ENCODE peak calls at places on chromosomes 6 and 20, in nine cellular contexts. One of them, this sample, is unnamed.
A peak's percentile ranks its signal among the peaks of the same experiment; 100 is the strongest.

GRCh38 chr20:34703573-34704176 is 469 bp upstream of the TP53INP2 start:
- DNase-seq in cardiac fibroblast: peak; percentile 44
- DNase-seq in left lung: peak; percentile 42
- DNase-seq in cardiac muscle cell: peak; percentile 36
- DNase-seq in fibroblast of pulmonary artery: peak; percentile 37
- DNase-seq in skeletal muscle cell: no peak
- DNase-seq in fibroblast of villous mesenchyme: peak; percentile 85
- DNase-seq in bronchial epithelial cell: peak; percentile 28
- DNase-seq in upper lobe of right lung: no peak
- DNase-seq in this sample: no peak

GRCh38 chr6:72084992-72085569 is 198.7 kb downstream of the RIMS1 start:
- DNase-seq in cardiac fibroblast: peak; percentile 29
- DNase-seq in left lung: no peak
- DNase-seq in cardiac muscle cell: peak; percentile 45
- DNase-seq in fibroblast of pulmonary artery: peak; percentile 44
- DNase-seq in skeletal muscle cell: no peak
- DNase-seq in fibroblast of villous mesenchyme: peak; percentile 26
- DNase-seq in bronchial epithelial cell: peak; percentile 28
- DNase-seq in upper lobe of right lung: no peak
- DNase-seq in this sample: peak; percentile 21

GRCh38 chr6:132812255-132812732 is 2.1 kb upstream of the RPS12 start:
- DNase-seq in cardiac fibroblast: peak; percentile 60
- DNase-seq in left lung: no peak
- DNase-seq in cardiac muscle cell: peak; percentile 62
- DNase-seq in fibroblast of pulmonary artery: peak; percentile 52
- DNase-seq in skeletal muscle cell: no peak
- DNase-seq in fibroblast of villous mesenchyme: peak; percentile 40
- DNase-seq in bronchial epithelial cell: peak; percentile 61
- DNase-seq in upper lobe of right lung: no peak
- DNase-seq in this sample: peak; percentile 27

GRCh38 chr20:25514747-25515340 is 70.5 kb downstream of the NINL start:
- DNase-seq in cardiac fibroblast: no peak
- DNase-seq in left lung: no peak
- DNase-seq in cardiac muscle cell: no peak
- DNase-seq in fibroblast of pulmonary artery: no peak
- DNase-seq in skeletal muscle cell: no peak
- DNase-seq in fibroblast of villous mesenchyme: no peak
- DNase-seq in bronchial epithelial cell: no peak
- DNase-seq in upper lobe of right lung: no peak
- DNase-seq in this sample: no peak

GRCh38 chr6:1238040-1238439 is 73.9 kb upstream of the FOXQ1 start:
- DNase-seq in cardiac fibroblast: no peak
- DNase-seq in left lung: no peak
- DNase-seq in cardiac muscle cell: no peak
- DNase-seq in fibroblast of pulmonary artery: no peak
- DNase-seq in skeletal muscle cell: no peak
- DNase-seq in fibroblast of villous mesenchyme: no peak
- DNase-seq in bronchial epithelial cell: no peak
- DNase-seq in upper lobe of right lung: no peak
- DNase-seq in this sample: no peak

GRCh38 chr6:3324262-3324942 is 65.7 kb downstream of the PSMG4 start:
- DNase-seq in cardiac fibroblast: peak; percentile 81
- DNase-seq in left lung: peak; percentile 61
- DNase-seq in cardiac muscle cell: peak; percentile 90
- DNase-seq in fibroblast of pulmonary artery: peak; percentile 96
- DNase-seq in skeletal muscle cell: peak; percentile 81
- DNase-seq in fibroblast of villous mesenchyme: peak; percentile 39
- DNase-seq in bronchial epithelial cell: peak; percentile 87
- DNase-seq in upper lobe of right lung: no peak
- DNase-seq in this sample: peak; percentile 57

GRCh38 chr6:137906020-137906472 is 39.0 kb downstream of the TNFAIP3 start:
- DNase-seq in cardiac fibroblast: no peak
- DNase-seq in left lung: no peak
- DNase-seq in cardiac muscle cell: no peak
- DNase-seq in fibroblast of pulmonary artery: no peak
- DNase-seq in skeletal muscle cell: no peak
- DNase-seq in fibroblast of villous mesenchyme: no peak
- DNase-seq in bronchial epithelial cell: no peak
- DNase-seq in upper lobe of right lung: no peak
- DNase-seq in this sample: no peak

GRCh38 chr6:99603421-99604160 is 3.0 kb upstream of the PRDM13 start:
- DNase-seq in cardiac fibroblast: peak; percentile 17
- DNase-seq in left lung: no peak
- DNase-seq in cardiac muscle cell: no peak
- DNase-seq in fibroblast of pulmonary artery: peak; percentile 13
- DNase-seq in skeletal muscle cell: no peak
- DNase-seq in fibroblast of villous mesenchyme: peak; percentile 12
- DNase-seq in bronchial epithelial cell: no peak
- DNase-seq in upper lobe of right lung: no peak
- DNase-seq in this sample: peak; percentile 29

GRCh38 chr6:19153981-19154295 is 683.2 kb upstream of the ID4 start:
- DNase-seq in cardiac fibroblast: no peak
- DNase-seq in left lung: no peak
- DNase-seq in cardiac muscle cell: no peak
- DNase-seq in fibroblast of pulmonary artery: no peak
- DNase-seq in skeletal muscle cell: no peak
- DNase-seq in fibroblast of villous mesenchyme: no peak
- DNase-seq in bronchial epithelial cell: no peak
- DNase-seq in upper lobe of right lung: no peak
- DNase-seq in this sample: no peak

GRCh38 chr20:5714261-5715041 is 35.8 kb upstream of the SHLD1 start:
- DNase-seq in cardiac fibroblast: peak; percentile 74
- DNase-seq in left lung: no peak
- DNase-seq in cardiac muscle cell: peak; percentile 74
- DNase-seq in fibroblast of pulmonary artery: peak; percentile 94
- DNase-seq in skeletal muscle cell: no peak
- DNase-seq in fibroblast of villous mesenchyme: no peak
- DNase-seq in bronchial epithelial cell: peak; percentile 28
- DNase-seq in upper lobe of right lung: no peak
- DNase-seq in this sample: peak; percentile 54

GRCh38 chr6:4017847-4018193 is 61.1 kb downstream of the FAM217A start:
- DNase-seq in cardiac fibroblast: peak; percentile 46
- DNase-seq in left lung: no peak
- DNase-seq in cardiac muscle cell: peak; percentile 46
- DNase-seq in fibroblast of pulmonary artery: peak; percentile 51
- DNase-seq in skeletal muscle cell: no peak
- DNase-seq in fibroblast of villous mesenchyme: peak; percentile 64
- DNase-seq in bronchial epithelial cell: peak; percentile 61
- DNase-seq in upper lobe of right lung: no peak
- DNase-seq in this sample: peak; percentile 60

GRCh38 chr6:116060572-116061283 is at the start of gene FRK:
- DNase-seq in cardiac fibroblast: peak; percentile 71
- DNase-seq in left lung: peak; percentile 50
- DNase-seq in cardiac muscle cell: peak; percentile 80
- DNase-seq in fibroblast of pulmonary artery: peak; percentile 41
- DNase-seq in skeletal muscle cell: no peak
- DNase-seq in fibroblast of villous mesenchyme: peak; percentile 66
- DNase-seq in bronchial epithelial cell: peak; percentile 89
- DNase-seq in upper lobe of right lung: no peak
- DNase-seq in this sample: no peak

GRCh38 chr6:44386929-44387345 is 569 bp upstream of the CDC5L start:
- DNase-seq in cardiac fibroblast: no peak
- DNase-seq in left lung: no peak
- DNase-seq in cardiac muscle cell: peak; percentile 60
- DNase-seq in fibroblast of pulmonary artery: peak; percentile 59
- DNase-seq in skeletal muscle cell: peak; percentile 4
- DNase-seq in fibroblast of villous mesenchyme: no peak
- DNase-seq in bronchial epithelial cell: peak; percentile 82
- DNase-seq in upper lobe of right lung: no peak
- DNase-seq in this sample: peak; percentile 7

GRCh38 chr20:57180954-57181353 is 85.5 kb downstream of the BMP7 start:
- DNase-seq in cardiac fibroblast: no peak
- DNase-seq in left lung: no peak
- DNase-seq in cardiac muscle cell: no peak
- DNase-seq in fibroblast of pulmonary artery: no peak
- DNase-seq in skeletal muscle cell: no peak
- DNase-seq in fibroblast of villous mesenchyme: no peak
- DNase-seq in bronchial epithelial cell: no peak
- DNase-seq in upper lobe of right lung: no peak
- DNase-seq in this sample: no peak

GRCh38 chr6:16725145-16725864 is 36.0 kb downstream of the ATXN1 start:
- DNase-seq in cardiac fibroblast: peak; percentile 76
- DNase-seq in left lung: no peak
- DNase-seq in cardiac muscle cell: peak; percentile 82
- DNase-seq in fibroblast of pulmonary artery: peak; percentile 87
- DNase-seq in skeletal muscle cell: peak; percentile 64
- DNase-seq in fibroblast of villous mesenchyme: peak; percentile 98
- DNase-seq in bronchial epithelial cell: peak; percentile 82
- DNase-seq in upper lobe of right lung: no peak
- DNase-seq in this sample: no peak
- H3K4me3 ChIP-seq in cardiac fibroblast: peak overlapping the region; percentile 32
- H3K4me3 ChIP-seq in left lung: no peak overlapping the region
- H3K4me3 ChIP-seq in cardiac muscle cell: no peak overlapping the region
- H3K4me3 ChIP-seq in fibroblast of pulmonary artery: peak overlapping the region; percentile 23
- H3K4me3 ChIP-seq in skeletal muscle cell: peak overlapping the region; percentile 5
- H3K4me3 ChIP-seq in fibroblast of villous mesenchyme: peak overlapping the region; percentile 28
- H3K4me3 ChIP-seq in bronchial epithelial cell: no peak overlapping the region
- H3K4me3 ChIP-seq in upper lobe of right lung: no peak overlapping the region
- H3K4me3 ChIP-seq in this sample: no peak overlapping the region

GRCh38 chr20:50308166-50308512 is 117.5 kb downstream of the CEBPB start:
- DNase-seq in cardiac fibroblast: no peak
- DNase-seq in left lung: no peak
- DNase-seq in cardiac muscle cell: no peak
- DNase-seq in fibroblast of pulmonary artery: no peak
- DNase-seq in skeletal muscle cell: no peak
- DNase-seq in fibroblast of villous mesenchyme: no peak
- DNase-seq in bronchial epithelial cell: no peak
- DNase-seq in upper lobe of right lung: no peak
- DNase-seq in this sample: no peak
- H3K4me3 ChIP-seq in cardiac fibroblast: no peak overlapping the region
- H3K4me3 ChIP-seq in left lung: no peak overlapping the region
- H3K4me3 ChIP-seq in cardiac muscle cell: no peak overlapping the region
- H3K4me3 ChIP-seq in fibroblast of pulmonary artery: no peak overlapping the region
- H3K4me3 ChIP-seq in skeletal muscle cell: no peak overlapping the region
- H3K4me3 ChIP-seq in fibroblast of villous mesenchyme: no peak overlapping the region
- H3K4me3 ChIP-seq in bronchial epithelial cell: no peak overlapping the region
- H3K4me3 ChIP-seq in upper lobe of right lung: no peak overlapping the region
- H3K4me3 ChIP-seq in this sample: no peak overlapping the region

DNA sequence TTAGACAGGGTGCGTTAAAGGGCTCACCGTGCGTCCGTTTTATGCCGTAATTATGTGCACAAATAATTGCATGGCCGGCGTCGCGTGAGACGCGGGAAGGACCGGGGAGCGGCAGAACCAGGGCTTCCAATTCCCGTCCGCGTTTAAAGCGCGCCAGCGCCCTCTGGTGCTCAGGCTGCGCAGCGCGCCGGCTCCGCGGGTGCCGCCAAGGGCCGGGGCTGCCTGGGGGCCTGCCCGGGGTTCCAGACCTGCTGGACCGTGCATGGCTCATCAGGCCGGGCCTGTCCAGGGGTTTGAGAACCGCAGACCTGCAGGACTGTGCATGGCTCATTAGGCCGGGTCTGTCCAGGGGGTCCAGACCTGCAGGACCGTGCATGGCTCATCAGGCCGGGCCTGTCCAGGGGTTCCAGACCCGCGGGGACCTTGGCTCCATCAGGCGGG is 369.0 kb downstream of the THBS2 start:
- DNase-seq in cardiac fibroblast: peak; percentile 62
- DNase-seq in left lung: peak; percentile 65
- DNase-seq in cardiac muscle cell: peak; percentile 63
- DNase-seq in fibroblast of pulmonary artery: peak; percentile 58
- DNase-seq in skeletal muscle cell: no peak
- DNase-seq in fibroblast of villous mesenchyme: peak; percentile 42
- DNase-seq in bronchial epithelial cell: peak; percentile 6
- DNase-seq in upper lobe of right lung: peak; percentile 89
- DNase-seq in this sample: peak; percentile 21
- H3K4me3 ChIP-seq in cardiac fibroblast: peak overlapping the region; percentile 30
- H3K4me3 ChIP-seq in left lung: no peak overlapping the region
- H3K4me3 ChIP-seq in cardiac muscle cell: no peak overlapping the region
- H3K4me3 ChIP-seq in fibroblast of pulmonary artery: no peak overlapping the region
- H3K4me3 ChIP-seq in skeletal muscle cell: no peak overlapping the region
- H3K4me3 ChIP-seq in fibroblast of villous mesenchyme: peak overlapping the region; percentile 3
- H3K4me3 ChIP-seq in bronchial epithelial cell: no peak overlapping the region
- H3K4me3 ChIP-seq in upper lobe of right lung: peak overlapping the region; percentile 43
- H3K4me3 ChIP-seq in this sample: no peak overlapping the region

GRCh38 chr20:45095753-45096371 is 5.1 kb downstream of the KCNS1 start:
- DNase-seq in cardiac fibroblast: peak; percentile 81
- DNase-seq in left lung: no peak
- DNase-seq in cardiac muscle cell: peak; percentile 83
- DNase-seq in fibroblast of pulmonary artery: peak; percentile 78
- DNase-seq in skeletal muscle cell: no peak
- DNase-seq in fibroblast of villous mesenchyme: peak; percentile 69
- DNase-seq in bronchial epithelial cell: peak; percentile 61
- DNase-seq in upper lobe of right lung: no peak
- DNase-seq in this sample: peak; percentile 75

GRCh38 chr20:45098096-45098773 is 2.7 kb downstream of the KCNS1 start:
- DNase-seq in cardiac fibroblast: peak; percentile 48
- DNase-seq in left lung: no peak
- DNase-seq in cardiac muscle cell: peak; percentile 70
- DNase-seq in fibroblast of pulmonary artery: peak; percentile 49
- DNase-seq in skeletal muscle cell: no peak
- DNase-seq in fibroblast of villous mesenchyme: peak; percentile 37
- DNase-seq in bronchial epithelial cell: peak; percentile 39
- DNase-seq in upper lobe of right lung: no peak
- DNase-seq in this sample: peak; percentile 18

GRCh38 chr20:45096781-45097180 is 4.1 kb downstream of the KCNS1 start:
- DNase-seq in cardiac fibroblast: no peak
- DNase-seq in left lung: no peak
- DNase-seq in cardiac muscle cell: no peak
- DNase-seq in fibroblast of pulmonary artery: no peak
- DNase-seq in skeletal muscle cell: no peak
- DNase-seq in fibroblast of villous mesenchyme: no peak
- DNase-seq in bronchial epithelial cell: no peak
- DNase-seq in upper lobe of right lung: no peak
- DNase-seq in this sample: no peak

GRCh38 chr20:45094864-45095574 is 5.9 kb downstream of the KCNS1 start:
- DNase-seq in cardiac fibroblast: no peak
- DNase-seq in left lung: no peak
- DNase-seq in cardiac muscle cell: no peak
- DNase-seq in fibroblast of pulmonary artery: no peak
- DNase-seq in skeletal muscle cell: no peak
- DNase-seq in fibroblast of villous mesenchyme: no peak
- DNase-seq in bronchial epithelial cell: no peak
- DNase-seq in upper lobe of right lung: no peak
- DNase-seq in this sample: no peak

GRCh38 chr20:45097485-45098095 is 3.3 kb downstream of the KCNS1 start:
- DNase-seq in cardiac fibroblast: peak; percentile 52
- DNase-seq in left lung: peak; percentile 55
- DNase-seq in cardiac muscle cell: peak; percentile 64
- DNase-seq in fibroblast of pulmonary artery: peak; percentile 63
- DNase-seq in skeletal muscle cell: no peak
- DNase-seq in fibroblast of villous mesenchyme: peak; percentile 33
- DNase-seq in bronchial epithelial cell: no peak
- DNase-seq in upper lobe of right lung: peak; percentile 78
- DNase-seq in this sample: peak; percentile 45
- H3K4me3 ChIP-seq in cardiac fibroblast: peak overlapping the region; percentile 37
- H3K4me3 ChIP-seq in left lung: no peak overlapping the region
- H3K4me3 ChIP-seq in cardiac muscle cell: no peak overlapping the region
- H3K4me3 ChIP-seq in fibroblast of pulmonary artery: peak overlapping the region; percentile 29
- H3K4me3 ChIP-seq in skeletal muscle cell: peak overlapping the region; percentile 35
- H3K4me3 ChIP-seq in fibroblast of villous mesenchyme: no peak overlapping the region
- H3K4me3 ChIP-seq in bronchial epithelial cell: peak overlapping the region; percentile 10
- H3K4me3 ChIP-seq in upper lobe of right lung: no peak overlapping the region
- H3K4me3 ChIP-seq in this sample: no peak overlapping the region

GRCh38 chr6:142893088-142893487 is 51.9 kb downstream of the HIVEP2 start:
- DNase-seq in cardiac fibroblast: peak; percentile 46
- DNase-seq in left lung: no peak
- DNase-seq in cardiac muscle cell: peak; percentile 56
- DNase-seq in fibroblast of pulmonary artery: peak; percentile 74
- DNase-seq in skeletal muscle cell: no peak
- DNase-seq in fibroblast of villous mesenchyme: peak; percentile 62
- DNase-seq in bronchial epithelial cell: peak; percentile 93
- DNase-seq in upper lobe of right lung: no peak
- DNase-seq in this sample: no peak
- H3K4me3 ChIP-seq in cardiac fibroblast: no peak overlapping the region
- H3K4me3 ChIP-seq in left lung: no peak overlapping the region
- H3K4me3 ChIP-seq in cardiac muscle cell: no peak overlapping the region
- H3K4me3 ChIP-seq in fibroblast of pulmonary artery: no peak overlapping the region
- H3K4me3 ChIP-seq in skeletal muscle cell: no peak overlapping the region
- H3K4me3 ChIP-seq in fibroblast of villous mesenchyme: no peak overlapping the region
- H3K4me3 ChIP-seq in bronchial epithelial cell: no peak overlapping the region
- H3K4me3 ChIP-seq in upper lobe of right lung: no peak overlapping the region
- H3K4me3 ChIP-seq in this sample: no peak overlapping the region

This sample was measured in GM12865.